ENCODE peak calls at places on chromosome 1, in six cellular contexts. S is psoas muscle, W is GM23338, Q is A549, A is neural progenitor cell, Z is left ventricle myocardium inferior. J is an unnamed sample.

GRCh38 chr1:168386949-168387586 is 106.4 kb downstream of the TBX19 start:
- DNase-seq in A (peak; percentile 68), S (peak; percentile 61), Q (peak; percentile 64), Z (no peak), W (peak; percentile 81), J (peak; percentile 32)

GRCh38 chr1:10283318-10283984 is 73.1 kb downstream of the KIF1B start:
- DNase-seq in S (no peak), A (no peak), Z (no peak), W (no peak), Q (no peak), J (no peak)

GRCh38 chr1:166843769-166844596 is 4.7 kb downstream of the POGK start:
- DNase-seq in A (no peak), Z (no peak), S (no peak), W (no peak), Q (no peak), J (peak; percentile 21)

GRCh38 chr1:233520510-233521191 is 93.3 kb upstream of the KCNK1 start:
- DNase-seq in Q (peak; percentile 55), S (no peak), W (no peak), Z (no peak), A (no peak), J (no peak)

GRCh38 chr1:39358491-39358890 is 132.9 kb upstream of the BMP8A start:
- DNase-seq in Q (no peak), A (no peak), Z (no peak), W (no peak), S (no peak), J (no peak)

GRCh38 chr1:200483491-200484143 is 73.8 kb upstream of the ZNF281 start:
- DNase-seq in A (peak; percentile 26), Z (no peak), S (no peak), Q (peak; percentile 98), W (peak; percentile 42), J (peak; percentile 8)

GRCh38 chr1:38169121-38169520 is 122.5 kb upstream of the POU3F1 start:
- DNase-seq in Z (no peak), A (no peak), Q (no peak), S (no peak), W (no peak), J (no peak)

GRCh38 chr1:98949166-98949565 is 55.5 kb downstream of the PLPPR5 start:
- DNase-seq in Z (no peak), A (no peak), Q (no peak), W (no peak), S (no peak), J (no peak)

GRCh38 chr1:57061369-57061768 is 95.6 kb upstream of the C8B start:
- DNase-seq in Q (no peak), Z (no peak), S (no peak), A (no peak), W (no peak), J (peak; percentile 8)

GRCh38 chr1:88609051-88609450 is 75.0 kb upstream of the PKN2 start:
- DNase-seq in W (no peak), S (no peak), Q (no peak), A (no peak), Z (no peak), J (no peak)

GRCh38 chr1:98919211-98919610 is 85.5 kb downstream of the PLPPR5 start:
- DNase-seq in Q (no peak), Z (no peak), A (no peak), W (no peak), S (no peak), J (no peak)

GRCh38 chr1:28510350-28511223 is 4.7 kb downstream of the RCC1 start:
- DNase-seq in W (peak; percentile 56), S (no peak), A (no peak), Q (no peak), Z (no peak), J (no peak)

GRCh38 chr1:32372149-32372756 is 9.9 kb downstream of the TSSK3 start:
- DNase-seq in S (no peak), A (no peak), W (no peak), Q (no peak), Z (no peak), J (no peak)

GRCh38 chr1:32240140-32240951 is 6.7 kb upstream of the FAM167B start:
- DNase-seq in Q (peak; percentile 53), Z (peak; percentile 73), S (peak; percentile 75), W (peak; percentile 99), A (peak; percentile 99), J (peak; percentile 89)

GRCh38 chr1:204323887-204324286 is 35.8 kb downstream of the PLEKHA6 start:
- DNase-seq in Q (peak; percentile 44), Z (no peak), W (no peak), S (no peak), A (no peak), J (peak; percentile 44)

GRCh38 chr1:32933742-32934322 is 30.8 kb downstream of the RNF19B start:
- DNase-seq in Q (peak; percentile 38), Z (no peak), S (no peak), W (peak; percentile 38), A (peak; percentile 4), J (peak; percentile 15)

GRCh38 chr1:228740991-228741390 is 5.7 kb downstream of the RHOU start:
- DNase-seq in S (no peak), Z (no peak), W (no peak), A (no peak), Q (no peak), J (no peak)

GRCh38 chr1:39694026-39694425 is 2.8 kb upstream of the HPCAL4 start:
- DNase-seq in Q (no peak), Z (no peak), S (peak; percentile 77), W (no peak), A (no peak), J (no peak)

GRCh38 chr1:26584022-26584485 is 54.5 kb downstream of the RPS6KA1 start:
- DNase-seq in Q (peak; percentile 15), S (no peak), Z (no peak), A (peak; percentile 38), W (peak; percentile 77), J (no peak)

GRCh38 chr1:154386643-154387352 is 18.3 kb upstream of the IL6R start:
- DNase-seq in Q (no peak), Z (no peak), W (no peak), S (no peak), A (no peak), J (no peak)

GRCh38 chr1:60031116-60031515 is 42.5 kb downstream of the C1orf87 start:
- DNase-seq in W (no peak), S (no peak), Z (no peak), Q (no peak), A (no peak), J (no peak)

GRCh38 chr1:91803847-91804545 is 82.0 kb downstream of the TGFBR3 start:
- DNase-seq in Z (no peak), S (no peak), Q (no peak), W (no peak), A (no peak), J (no peak)

GRCh38 chr1:100834779-100835645 is 59.6 kb downstream of the EXTL2 start:
- DNase-seq in S (no peak), W (peak; percentile 74), Z (no peak), Q (peak; percentile 2), A (peak; percentile 9), J (peak; percentile 24)

GRCh38 chr1:44251989-44252625 is 38.8 kb downstream of the DMAP1 start:
- DNase-seq in W (no peak), Q (no peak), A (no peak), S (no peak), Z (no peak), J (no peak)

GRCh38 chr1:209589440-209589839 is 5.9 kb downstream of the CAMK1G start:
- DNase-seq in W (no peak), A (no peak), S (no peak), Z (no peak), Q (no peak), J (no peak)

GRCh38 chr1:155993595-155993994 is 15.2 kb upstream of the ARHGEF2 start:
- DNase-seq in Q (no peak), Z (no peak), S (no peak), A (no peak), W (no peak), J (no peak)

GRCh38 chr1:155989992-155990325 is 11.6 kb upstream of the ARHGEF2 start:
- DNase-seq in W (no peak), S (no peak), Q (no peak), Z (no peak), A (no peak), J (no peak)

GRCh38 chr1:155984341-155984740 is 6.0 kb upstream of the ARHGEF2 start:
- DNase-seq in S (no peak), Q (no peak), W (peak; percentile 97), Z (no peak), A (peak; percentile 69), J (no peak)

GRCh38 chr1:155990340-155990739 is 12.0 kb upstream of the ARHGEF2 start:
- DNase-seq in S (no peak), W (no peak), A (no peak), Q (no peak), Z (no peak), J (no peak)

DNA sequence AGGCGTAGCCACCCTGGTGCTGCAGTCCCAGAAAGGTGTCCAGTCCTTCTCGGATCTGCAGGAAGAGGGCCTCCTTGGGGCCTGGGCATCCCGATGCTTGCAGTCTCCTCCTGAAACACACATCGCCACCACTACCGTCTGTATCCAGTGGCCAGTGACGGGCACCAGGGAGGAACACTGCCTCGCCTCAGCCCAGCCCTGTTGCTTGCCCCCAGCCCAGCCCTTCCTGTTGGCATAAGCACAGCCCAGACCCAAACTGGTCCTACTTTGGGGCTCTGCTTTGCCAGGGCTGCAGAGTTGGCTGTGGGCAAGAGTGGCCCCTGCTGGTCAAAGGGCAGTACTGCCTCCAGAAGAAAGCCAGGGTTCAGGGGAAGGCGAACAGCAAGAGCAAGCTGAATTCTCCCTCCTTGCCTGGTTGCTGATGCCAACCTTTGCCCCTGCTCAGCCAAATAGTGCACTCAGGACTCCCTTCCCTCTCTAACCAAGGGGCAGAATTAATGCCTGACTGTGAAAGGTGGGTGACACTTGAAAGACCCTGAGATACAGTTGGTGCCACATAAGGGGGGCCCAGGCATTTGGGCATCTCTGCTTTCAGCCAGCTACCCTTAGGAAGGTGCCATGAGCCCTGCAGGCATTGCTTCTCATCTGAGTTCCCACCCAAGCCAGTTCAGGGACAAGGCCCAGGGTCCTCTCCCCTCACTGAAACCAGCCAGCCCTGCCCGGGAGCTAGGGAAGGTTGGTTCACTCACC is 11.1 kb upstream of the ARHGEF2 start:
- DNase-seq in Z (peak; percentile 70), A (peak; percentile 78), W (peak; percentile 82), S (peak; percentile 86), Q (no peak), J (peak; percentile 82)
- H3K27ac ChIP-seq in Z (peak overlapping the region; percentile 57), A (no peak overlapping the region), W (no peak overlapping the region), S (peak overlapping the region; percentile 36), Q (peak overlapping the region; percentile 77), J (no peak overlapping the region)

DNA sequence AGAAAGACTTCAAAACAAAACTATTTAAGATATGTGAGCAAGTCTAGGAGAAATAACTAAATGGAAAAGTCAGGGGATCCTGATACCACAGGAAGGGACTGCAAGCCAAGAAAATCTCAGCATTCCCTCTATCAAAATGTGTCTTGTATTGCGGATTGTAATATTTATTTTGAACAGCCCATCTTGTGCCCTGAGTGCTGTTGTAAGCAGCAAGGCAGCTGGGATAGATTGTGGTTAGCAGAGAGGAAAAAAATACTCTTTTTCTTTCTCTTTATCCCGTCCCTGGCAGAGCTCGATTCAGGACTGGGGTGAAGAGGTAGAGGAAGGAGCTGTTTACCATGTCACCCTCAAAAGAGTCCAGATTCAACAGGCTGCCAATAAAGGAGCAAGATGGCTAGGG is 1.2 kb downstream of the RGL1 start:
- DNase-seq in W (no peak), Z (no peak), S (no peak), Q (no peak), A (no peak), J (no peak)
- H3K4me3 ChIP-seq in W (peak overlapping the region; percentile 87), Z (peak overlapping the region; percentile 76), S (peak overlapping the region; percentile 71), Q (peak overlapping the region; percentile 63), A (peak overlapping the region; percentile 77), J (peak overlapping the region; percentile 74)

GRCh38 chr1:4380564-4381168 is 273.7 kb upstream of the AJAP1 start:
- DNase-seq in Q (peak; percentile 69), Z (no peak), A (no peak), S (no peak), W (no peak), J (no peak)
- H3K27ac ChIP-seq in Q (peak overlapping the region; percentile 87), Z (no peak overlapping the region), A (no peak overlapping the region), S (no peak overlapping the region), W (no peak overlapping the region), J (no peak overlapping the region)

GRCh38 chr1:15151871-15152270 is 1.7 kb upstream of the TMEM51 start:
- DNase-seq in S (no peak), Q (no peak), A (no peak), W (no peak), Z (no peak), J (no peak)
- H3K4me3 ChIP-seq in S (no peak overlapping the region), Q (peak overlapping the region; percentile 88), A (no peak overlapping the region), W (peak overlapping the region; percentile 87), Z (peak overlapping the region; percentile 87), J (peak overlapping the region; percentile 67)

J was measured in cardiac muscle cell.